ENCODE peak calls at places on chromosomes 6 and 20, in five cellular contexts. U, N, O, M and I are unnamed samples.

GRCh38 chr6:17930321-17930993 is 57.0 kb downstream of the KIF13A start:
- DNase-seq in M (no peak), N (no peak), O (no peak), U (no peak), I (no peak)

GRCh38 chr20:34781250-34781649 is 44.2 kb downstream of the NCOA6 start:
- DNase-seq in N (no peak), M (no peak), O (no peak), U (no peak), I (no peak)

GRCh38 chr6:35214869-35215664 is 1.3 kb downstream of the SCUBE3 start:
- DNase-seq in N (peak), U (no peak), M (no peak), O (no peak), I (no peak)

GRCh38 chr6:154767419-154767818 is 34.2 kb downstream of the SCAF8 start:
- DNase-seq in U (no peak), M (no peak), N (no peak), O (no peak), I (no peak)

GRCh38 chr6:15675537-15676170 is 12.8 kb upstream of the DTNBP1 start:
- DNase-seq in O (no peak), U (no peak), M (no peak), N (no peak), I (no peak)

GRCh38 chr6:164807125-164807524 is 502.3 kb downstream of the C6orf118 start:
- DNase-seq in M (no peak), N (no peak), O (no peak), U (no peak), I (no peak)

GRCh38 chr6:43171284-43172126 is 436 bp downstream of the SRF start:
- DNase-seq in N (no peak), M (peak), O (no peak), U (no peak), I (no peak)

GRCh38 chr6:155495011-155495768 is 39.6 kb upstream of the NOX3 start:
- DNase-seq in O (peak), M (no peak), U (peak), N (peak), I (no peak)

GRCh38 chr6:154638369-154638768 is 94.8 kb upstream of the SCAF8 start:
- DNase-seq in M (no peak), O (no peak), U (no peak), N (no peak), I (no peak)

GRCh38 chr6:139514819-139515218 is 140.4 kb upstream of the CITED2 start:
- DNase-seq in U (no peak), O (no peak), M (no peak), N (no peak), I (no peak)

GRCh38 chr20:603116-603640 is 6.9 kb downstream of the TCF15 start:
- DNase-seq in M (no peak), N (no peak), O (no peak), U (no peak), I (no peak)

GRCh38 chr20:59002874-59003399 is 4.1 kb downstream of the CTSZ start:
- DNase-seq in N (no peak), M (no peak), U (no peak), O (no peak), I (no peak)

GRCh38 chr20:25014816-25015215 is 22.3 kb upstream of the APMAP start:
- DNase-seq in O (no peak), M (no peak), U (peak), N (peak), I (peak)

GRCh38 chr6:5619249-5619648 is 357.9 kb downstream of the FARS2 start:
- DNase-seq in M (no peak), N (no peak), U (no peak), O (no peak), I (no peak)

GRCh38 chr20:46253391-46253790 is 54.9 kb downstream of the CDH22 start:
- DNase-seq in O (no peak), U (no peak), M (no peak), N (peak), I (no peak)

GRCh38 chr20:64112691-64113443 is 5.5 kb upstream of the NPBWR2 start:
- DNase-seq in M (no peak), N (peak), U (peak), O (no peak), I (peak)

GRCh38 chr20:17941826-17942196 is 26.8 kb downstream of the SNX5 start:
- DNase-seq in O (no peak), M (no peak), N (no peak), U (no peak), I (no peak)

GRCh38 chr6:170542031-170542719 is 10.9 kb downstream of the PSMB1 start:
- DNase-seq in U (no peak), O (no peak), M (no peak), N (no peak), I (no peak)

GRCh38 chr6:153698001-153698400 is 341.0 kb upstream of the OPRM1 start:
- DNase-seq in M (no peak), U (no peak), O (no peak), N (no peak), I (no peak)

GRCh38 chr6:73299171-73300073 is 36.4 kb upstream of the KHDC1 start:
- DNase-seq in U (no peak), N (no peak), M (no peak), O (no peak), I (no peak)

GRCh38 chr6:41687501-41688175 is 47.8 kb downstream of the TFEB start:
- DNase-seq in U (no peak), O (no peak), N (peak), M (no peak), I (peak)

GRCh38 chr6:35310265-35310831 is 12.7 kb downstream of the DEF6 start:
- DNase-seq in M (no peak), O (no peak), U (no peak), N (peak), I (no peak)

GRCh38 chr6:127518212-127518709 is 874 bp downstream of the MTCL3 start:
- DNase-seq in O (no peak), U (no peak), N (peak), M (peak), I (no peak)

GRCh38 chr6:50819527-50819905 is 845 bp downstream of the TFAP2B start:
- DNase-seq in M (no peak), U (no peak), O (no peak), N (no peak), I (no peak)

GRCh38 chr6:112205521-112206458 is 48.6 kb downstream of the LAMA4 start:
- DNase-seq in M (no peak), N (peak), O (no peak), U (no peak), I (no peak)
- TF ChIP-seq CTCF in M (no peak), N (no peak), O (no peak), U (no peak), I (no peak)

DNA sequence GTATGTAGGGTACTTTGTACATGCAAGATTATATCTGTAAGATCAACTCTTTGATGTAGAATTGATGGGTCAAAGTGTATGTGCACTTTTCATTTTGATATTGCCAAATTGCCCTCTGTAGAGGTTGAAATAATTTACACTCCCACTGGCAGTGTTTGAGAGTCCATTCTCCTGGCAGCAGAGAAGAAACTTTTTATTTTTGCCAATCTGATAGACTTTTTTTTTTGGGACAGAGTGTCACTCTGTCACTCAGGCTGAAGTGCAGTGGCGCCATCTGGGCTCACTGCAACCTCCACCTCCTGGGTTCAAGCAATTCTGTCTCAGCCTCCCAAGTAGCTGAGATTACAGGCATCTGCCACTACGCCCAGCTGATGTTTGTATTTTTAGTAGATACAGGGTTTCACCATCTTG is 199.2 kb downstream of the ZFAND3 start:
- DNase-seq in N (no peak), U (no peak), M (no peak), O (no peak), I (no peak)
- TF ChIP-seq CTCF in N (peak), U (no peak), M (no peak), O (no peak), I (peak)

GRCh38 chr20:57464642-57465211 is 60.2 kb downstream of the CTCFL start:
- DNase-seq in M (no peak), N (no peak), O (no peak), U (no peak), I (peak)
- TF ChIP-seq CTCF in M (peak), N (peak), O (no peak), U (no peak), I (peak)

GRCh38 chr6:31710490-31711219 is 4.0 kb downstream of the LY6G6F start:
- DNase-seq in O (no peak), U (no peak), N (peak), M (no peak), I (no peak)

GRCh38 chr6:31713991-31714684 is 1.0 kb upstream of the LY6G6D start:
- DNase-seq in M (no peak), N (peak), U (no peak), O (no peak), I (no peak)

GRCh38 chr6:31713465-31713864 is 1.7 kb upstream of the LY6G6D start:
- DNase-seq in N (no peak), O (no peak), M (no peak), U (no peak), I (no peak)

GRCh38 chr6:31711233-31711632 is 3.9 kb upstream of the LY6G6D start:
- DNase-seq in M (no peak), N (no peak), U (no peak), O (no peak), I (no peak)

GRCh38 chr6:31712296-31712695 is 2.9 kb upstream of the LY6G6D start:
- DNase-seq in N (peak), U (no peak), O (no peak), M (no peak), I (no peak)
- TF ChIP-seq CTCF in N (no peak), U (no peak), O (no peak), M (no peak), I (peak)

GRCh38 chr6:29617782-29618557 is 15.0 kb downstream of the GABBR1 start:
- DNase-seq in U (no peak), O (no peak), M (no peak), N (peak), I (no peak)
- TF ChIP-seq CTCF in U (no peak), O (no peak), M (peak), N (peak), I (peak)

GRCh38 chr6:162854734-162855191 is 127.0 kb downstream of the PACRG start:
- DNase-seq in N (peak), O (no peak), M (no peak), U (no peak), I (no peak)

GRCh38 chr6:162849269-162849668 is 121.5 kb downstream of the PACRG start:
- DNase-seq in N (peak), U (no peak), M (no peak), O (no peak), I (no peak)

GRCh38 chr6:162852810-162853577 is 125.2 kb downstream of the PACRG start:
- DNase-seq in M (no peak), O (no peak), U (no peak), N (peak), I (no peak)

GRCh38 chr6:162854228-162854627 is 126.5 kb downstream of the PACRG start:
- DNase-seq in U (no peak), O (no peak), N (no peak), M (no peak), I (no peak)

GRCh38 chr6:162852192-162852591 is 124.4 kb downstream of the PACRG start:
- DNase-seq in U (no peak), M (no peak), O (no peak), N (no peak), I (no peak)
- TF ChIP-seq CTCF in U (no peak), M (no peak), O (no peak), N (no peak), I (no peak)

GRCh38 chr20:48294196-48294595 is 508.9 kb upstream of the SULF2 start:
- DNase-seq in U (no peak), N (no peak), O (no peak), M (no peak), I (no peak)

GRCh38 chr20:48295966-48296421 is 510.7 kb upstream of the SULF2 start:
- DNase-seq in U (no peak), N (peak), M (no peak), O (no peak), I (no peak)

GRCh38 chr20:48292806-48293205 is 507.5 kb upstream of the SULF2 start:
- DNase-seq in N (peak), U (no peak), M (no peak), O (no peak), I (no peak)

GRCh38 chr20:48294942-48295341 is 509.7 kb upstream of the SULF2 start:
- DNase-seq in O (no peak), M (no peak), N (peak), U (no peak), I (no peak)

DNA sequence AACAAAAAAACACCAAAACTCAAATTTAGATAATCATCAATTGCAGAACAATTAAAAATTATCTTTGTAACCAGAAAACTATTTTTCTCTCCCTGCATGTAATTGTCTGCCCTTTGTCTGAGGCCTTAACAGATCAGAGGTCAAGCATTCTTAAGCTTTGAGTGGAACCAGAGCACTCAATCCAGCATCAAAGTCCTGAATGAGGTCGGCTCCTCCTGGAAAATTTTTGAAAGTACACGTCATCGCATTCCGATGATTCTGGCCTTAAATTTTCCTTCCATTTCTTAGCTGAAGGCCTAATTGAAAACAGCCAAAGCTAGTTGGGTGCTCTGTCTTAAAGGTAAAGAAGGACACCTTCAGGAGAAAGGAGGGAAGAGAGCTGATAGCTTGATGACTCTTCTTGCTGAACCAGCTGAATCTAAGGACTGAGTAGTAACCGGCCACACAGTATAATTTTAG is 510.2 kb upstream of the SULF2 start:
- DNase-seq in U (peak), M (no peak), N (peak), O (no peak), I (no peak)
- TF ChIP-seq CTCF in U (peak), M (peak), N (peak), O (no peak), I (peak)